ENCODE peak calls at places on chromosomes 3 and 15, in five cellular contexts. F is transverse colon, Q is GM12878, V is PC-9, I is adrenal gland. L is an unnamed sample. For H3K36me3, the result is how much of the 10 kb centered on the place peaks cover.

GRCh38 chr3:71513081-71513480 is 70.4 kb downstream of the FOXP1 start:
- DNase-seq in Q (no peak), I (no peak), V (no peak), F (no peak), L (no peak)

GRCh38 chr15:94235681-94236080 is 4.3 kb downstream of the MCTP2 start:
- DNase-seq in F (no peak), V (no peak), I (no peak), Q (no peak), L (no peak)

GRCh38 chr3:147417896-147418295 is 8.7 kb downstream of the ZIC1 start:
- DNase-seq in F (no peak), V (no peak), I (no peak), Q (no peak), L (no peak)

GRCh38 chr3:32780735-32781210 is 37.0 kb upstream of the TRIM71 start:
- DNase-seq in F (peak), I (peak), Q (no peak), V (no peak), L (peak)

GRCh38 chr15:39925112-39925830 is 5.2 kb upstream of the GPR176 start:
- DNase-seq in Q (no peak), F (no peak), I (no peak), V (no peak), L (no peak)

GRCh38 chr3:113070226-113071220 is 79.7 kb downstream of the GTPBP8 start:
- DNase-seq in Q (no peak), I (no peak), F (no peak), V (no peak), L (no peak)

GRCh38 chr3:26921054-26921453 is 298.5 kb downstream of the LRRC3B start:
- DNase-seq in Q (no peak), F (no peak), I (no peak), V (no peak), L (no peak)

GRCh38 chr3:145981057-145981456 is 179.9 kb downstream of the PLOD2 start:
- DNase-seq in I (no peak), F (no peak), V (no peak), Q (no peak), L (no peak)

GRCh38 chr15:34754674-34755418 is at the start of gene GJD2:
- DNase-seq in Q (no peak), F (no peak), V (no peak), I (peak), L (peak)

GRCh38 chr3:132784502-132785025 is 62.4 kb upstream of the NPHP3 start:
- DNase-seq in Q (no peak), I (no peak), V (no peak), F (no peak), L (no peak)

GRCh38 chr3:77072232-77072631 is 32.3 kb downstream of the ROBO2 start:
- DNase-seq in F (no peak), V (no peak), Q (no peak), I (no peak), L (no peak)

GRCh38 chr15:74808840-74809229 is 3.8 kb upstream of the LMAN1L start:
- DNase-seq in I (no peak), Q (no peak), F (no peak), V (no peak), L (peak)

GRCh38 chr15:75061272-75061671 is 37.9 kb downstream of the PPCDC start:
- DNase-seq in F (no peak), V (no peak), I (peak), Q (peak), L (peak)

GRCh38 chr15:68340711-68341671 is 63.4 kb downstream of the FEM1B start:
- DNase-seq in V (no peak), I (no peak), F (no peak), Q (no peak), L (no peak)

GRCh38 chr15:55791576-55792400 is 48.8 kb upstream of the PRTG start:
- DNase-seq in V (peak), Q (no peak), F (no peak), I (no peak), L (no peak)

GRCh38 chr15:68277131-68277604 is 377 bp upstream of the FEM1B start:
- DNase-seq in V (no peak), I (no peak), F (peak), Q (no peak), L (no peak)

GRCh38 chr15:41944313-41944940 is 27.9 kb downstream of the EHD4 start:
- DNase-seq in I (no peak), V (peak), F (no peak), Q (no peak), L (peak)

GRCh38 chr15:51818156-51818555 is 11.3 kb upstream of the TMOD3 start:
- DNase-seq in F (no peak), V (no peak), I (no peak), Q (no peak), L (no peak)

GRCh38 chr15:45138814-45139765 is 9.3 kb downstream of the DUOX1 start:
- DNase-seq in F (no peak), V (no peak), Q (no peak), I (peak), L (no peak)

GRCh38 chr3:25573386-25574171 is 91.1 kb downstream of the TOP2B start:
- DNase-seq in V (no peak), I (no peak), F (no peak), Q (no peak), L (no peak)

GRCh38 chr3:22284559-22284958 is 533.5 kb upstream of the ZNF385D start:
- DNase-seq in V (no peak), I (no peak), F (no peak), Q (no peak), L (no peak)

GRCh38 chr15:56058986-56059385 is 65.6 kb upstream of the NEDD4 start:
- DNase-seq in V (no peak), Q (no peak), I (no peak), F (no peak), L (no peak)

GRCh38 chr3:45601156-45601555 is 6.6 kb downstream of the LIMD1 start:
- DNase-seq in V (no peak), F (no peak), Q (no peak), I (no peak), L (no peak)

GRCh38 chr3:151224268-151224909 is 21.4 kb upstream of the GPR171 start:
- DNase-seq in Q (no peak), F (no peak), I (no peak), V (no peak), L (no peak)

GRCh38 chr3:166837535-166837934 is 542.6 kb downstream of the ZBBX start:
- DNase-seq in I (no peak), V (no peak), F (no peak), Q (no peak), L (peak)

GRCh38 chr3:71194785-71195184 is 388.7 kb downstream of the FOXP1 start:
- DNase-seq in I (no peak), F (no peak), Q (no peak), V (no peak), L (peak)

GRCh38 chr15:38378162-38378560 is 75.8 kb upstream of the FAM98B start:
- DNase-seq in F (peak), V (no peak), I (peak), Q (no peak), L (no peak)

GRCh38 chr3:45224824-45225464 is 1.1 kb downstream of the TMEM158 start:
- DNase-seq in V (no peak), I (peak), Q (no peak), F (peak), L (peak)

GRCh38 chr3:47877719-47878118 is 74.8 kb downstream of the DHX30 start:
- DNase-seq in I (no peak), Q (no peak), V (no peak), F (no peak), L (peak)

GRCh38 chr3:103499132-103499885 is 1064.5 kb downstream of the ZPLD1 start:
- DNase-seq in Q (no peak), V (no peak), F (no peak), I (no peak), L (no peak)

GRCh38 chr3:29091599-29092189 is 189.2 kb upstream of the RBMS3 start:
- DNase-seq in F (no peak), V (no peak), I (no peak), Q (no peak), L (no peak)

GRCh38 chr3:171620825-171621434 is 160.7 kb upstream of the TNIK start:
- DNase-seq in F (no peak), I (no peak), V (no peak), Q (no peak), L (no peak)

GRCh38 chr3:138862924-138863775 is 28.4 kb upstream of the PIK3CB start:
- DNase-seq in Q (no peak), I (peak), F (peak), V (peak), L (peak)

GRCh38 chr3:122299872-122300460 is 25.1 kb upstream of the CSTA start:
- DNase-seq in V (no peak), Q (no peak), I (no peak), F (no peak), L (peak)

GRCh38 chr3:110343945-110344344 is 727.7 kb upstream of the NECTIN3 start:
- DNase-seq in Q (no peak), V (no peak), I (no peak), F (no peak), L (no peak)

GRCh38 chr3:146646251-146646650 is 41.1 kb upstream of the PLSCR5 start:
- DNase-seq in V (no peak), I (no peak), Q (no peak), F (no peak), L (no peak)

GRCh38 chr15:69743091-69743490 is 290.5 kb downstream of the RPLP1 start:
- DNase-seq in Q (no peak), V (no peak), I (no peak), F (no peak), L (no peak)

GRCh38 chr15:48337626-48338025 is 6.4 kb downstream of the DUT start:
- DNase-seq in V (no peak), F (no peak), I (no peak), Q (no peak), L (no peak)

GRCh38 chr3:184347321-184348056 is 10.1 kb downstream of the FAM131A start:
- DNase-seq in V (no peak), Q (no peak), F (no peak), I (no peak), L (no peak)
- H3K36me3 ChIP-seq in V (under half), Q (under half), F (under half), I (under half), L (under half)

DNA sequence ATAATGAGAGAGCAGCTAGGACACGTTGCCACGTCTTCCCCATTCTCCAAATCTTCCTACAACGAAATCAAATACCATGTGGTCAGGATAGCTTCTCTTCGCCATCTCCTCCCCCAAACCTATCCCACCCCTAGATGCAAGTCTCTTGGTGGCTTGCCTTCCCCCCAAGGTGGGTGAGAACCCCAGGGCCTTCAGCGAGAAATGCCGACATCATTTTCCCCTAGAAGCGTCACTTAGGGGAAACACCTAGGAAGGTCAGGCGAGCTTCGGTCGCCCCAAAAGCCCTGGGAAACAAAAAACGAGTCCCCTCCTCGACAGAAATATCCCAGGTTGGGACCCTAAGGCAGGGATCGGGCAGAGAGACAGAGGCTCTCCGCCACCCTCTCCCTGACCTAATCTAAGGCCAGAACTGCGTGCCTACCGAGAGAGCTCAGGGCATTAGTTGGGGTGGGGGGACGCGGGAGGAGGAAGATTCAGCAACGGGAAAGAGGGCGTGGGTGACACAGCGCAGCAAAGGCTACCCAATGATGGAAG is 502 bp downstream of the DPH3 start:
- DNase-seq in I (no peak), V (no peak), F (no peak), Q (no peak), L (no peak)
- H3K27ac ChIP-seq in I (peak), V (peak), F (peak), Q (peak), L (peak)

DNA sequence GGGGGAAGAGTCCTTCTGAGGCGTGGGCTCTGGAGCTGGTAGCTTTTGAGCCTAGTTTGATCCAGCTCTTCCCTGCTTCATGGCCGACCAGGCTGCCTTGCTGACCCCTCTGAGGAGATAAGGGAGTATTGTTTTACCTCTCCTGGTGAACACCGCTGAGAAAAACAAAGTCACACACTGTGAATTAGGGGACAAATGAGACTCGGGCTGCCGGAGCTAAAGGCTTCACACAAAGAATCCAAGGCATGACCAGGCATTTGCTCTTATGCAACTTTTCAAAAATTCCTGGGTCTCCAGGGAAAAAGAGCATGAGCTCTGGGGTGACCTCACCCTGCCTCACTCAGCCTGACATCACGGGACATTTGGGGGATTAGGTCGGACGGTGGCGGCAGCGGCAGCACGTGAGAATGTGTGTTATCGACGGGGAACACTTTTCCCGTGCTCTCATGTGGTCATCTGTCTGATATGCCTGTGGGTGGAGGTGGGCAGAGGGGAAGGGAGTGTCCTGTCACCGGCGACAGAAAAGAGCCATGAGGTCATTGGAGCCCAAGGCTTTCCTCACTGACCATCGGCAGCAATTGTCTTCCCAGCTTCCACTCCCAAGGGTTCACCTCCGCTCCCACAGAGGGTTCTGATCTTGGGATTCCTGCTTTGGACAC is 61.0 kb downstream of the TMEM44 start:
- DNase-seq in F (peak), Q (no peak), V (peak), I (no peak), L (peak)
- H3K4me3 ChIP-seq in F (no peak), Q (no peak), V (peak), I (no peak), L (no peak)

GRCh38 chr15:78617131-78617915 is 3.5 kb downstream of the CHRNA3 start:
- DNase-seq in I (peak), F (no peak), V (no peak), Q (no peak), L (no peak)

GRCh38 chr15:78616506-78616905 is 4.3 kb downstream of the CHRNA3 start:
- DNase-seq in F (no peak), Q (no peak), I (peak), V (no peak), L (no peak)

GRCh38 chr15:78619022-78619950 is 1.5 kb downstream of the CHRNA3 start:
- DNase-seq in I (peak), Q (no peak), F (no peak), V (no peak), L (peak)

GRCh38 chr15:78618490-78618934 is 2.3 kb downstream of the CHRNA3 start:
- DNase-seq in Q (peak), I (peak), V (peak), F (peak), L (peak)

GRCh38 chr15:78618064-78618463 is 2.7 kb downstream of the CHRNA3 start:
- DNase-seq in Q (no peak), V (no peak), I (no peak), F (no peak), L (no peak)
- H3K36me3 ChIP-seq in Q (under half), V (under half), I (under half), F (under half), L (under half)

DNA sequence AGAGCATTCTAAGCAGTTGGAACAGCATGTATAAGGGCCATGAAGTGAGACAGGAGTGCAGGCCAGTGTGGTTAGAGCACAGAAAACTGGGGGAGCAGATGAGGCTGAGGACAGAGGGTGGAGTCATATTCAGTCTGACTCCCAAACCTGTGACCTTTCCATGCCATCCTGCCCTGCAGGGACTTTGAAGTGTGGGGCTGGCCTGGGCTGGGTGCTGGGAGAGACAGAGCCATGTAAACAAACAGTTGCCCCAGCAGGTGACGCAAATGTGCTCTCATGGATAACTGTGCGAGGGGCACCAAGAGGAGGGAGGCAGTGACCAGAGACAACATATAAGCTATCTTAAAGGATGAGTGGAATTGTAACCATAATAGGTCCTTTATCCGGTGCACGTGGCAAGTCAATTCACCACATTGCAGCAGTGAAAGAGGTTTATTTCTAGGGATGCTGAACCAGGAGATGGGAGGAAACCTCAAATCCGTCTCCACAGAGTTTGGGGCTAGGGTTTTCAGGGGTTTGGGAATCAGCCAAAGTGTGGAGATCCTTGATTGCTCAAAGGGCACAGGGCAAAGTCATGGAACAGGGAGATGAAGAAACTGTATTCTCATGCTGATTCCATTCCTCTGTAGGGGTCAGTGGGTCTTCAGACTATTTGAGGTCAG is 7.0 kb upstream of the RAF1 start:
- DNase-seq in V (no peak), F (no peak), Q (no peak), I (no peak), L (peak)
- H3K27ac ChIP-seq in V (no peak), F (no peak), Q (no peak), I (no peak), L (no peak)

GRCh38 chr3:128491071-128491899 is 1.7 kb downstream of the GATA2 start:
- DNase-seq in I (peak), Q (no peak), V (no peak), F (no peak), L (peak)
- H3K4me3 ChIP-seq in I (no peak), Q (no peak), V (no peak), F (no peak), L (no peak)

GRCh38 chr15:101563397-101563796 is 73.9 kb upstream of the PCSK6 start:
- DNase-seq in F (no peak), V (no peak), Q (no peak), I (no peak), L (no peak)
- H3K36me3 ChIP-seq in F (under half), V (under half), Q (under half), I (under half), L (under half)

GRCh38 chr15:57500979-57501576 is 90.6 kb upstream of the MYZAP start:
- DNase-seq in I (no peak), F (no peak), Q (no peak), V (no peak), L (peak)

GRCh38 chr15:57502116-57502515 is 89.6 kb upstream of the MYZAP start:
- DNase-seq in F (no peak), Q (no peak), I (no peak), V (no peak), L (peak)

GRCh38 chr15:57496946-57497944 is 94.5 kb upstream of the MYZAP start:
- DNase-seq in I (no peak), Q (no peak), V (no peak), F (peak), L (peak)

GRCh38 chr15:57503051-57503702 is 88.5 kb upstream of the MYZAP start:
- DNase-seq in V (no peak), Q (no peak), F (no peak), I (no peak), L (peak)

DNA sequence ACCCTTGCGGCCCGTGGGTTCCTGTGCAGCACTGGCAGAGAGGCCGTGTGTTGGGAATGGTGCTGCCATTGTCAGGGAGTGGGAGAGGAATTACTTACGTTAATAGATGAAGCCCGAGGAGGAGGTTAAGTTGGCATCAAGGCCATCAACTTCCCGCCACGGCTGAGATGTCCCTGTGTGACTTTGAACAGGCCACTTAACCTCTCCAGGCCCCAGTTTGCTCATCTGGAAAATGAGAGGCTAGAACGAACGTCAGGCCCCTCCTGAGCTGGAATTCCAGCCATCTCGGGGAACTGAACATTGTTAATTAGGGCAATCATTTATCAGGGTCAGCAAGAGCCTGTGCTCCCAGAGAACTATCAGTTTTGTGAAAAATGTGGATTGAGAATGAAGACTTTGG is 91.4 kb upstream of the MYZAP start:
- DNase-seq in F (no peak), I (no peak), Q (no peak), V (no peak), L (peak)
- H3K27ac ChIP-seq in F (no peak), I (no peak), Q (no peak), V (no peak), L (no peak)

GRCh38 chr15:40927497-40928346 is 1.4 kb upstream of the DLL4 start:
- DNase-seq in F (peak), Q (no peak), I (no peak), V (no peak), L (no peak)
- H3K4me3 ChIP-seq in F (peak), Q (peak), I (no peak), V (peak), L (peak)

L was measured in endodermal cell.